ENCODE peak calls at places on chromosomes 12 and 14, in four cellular contexts. A is HL-60, N is IMR-90, Q is GM23338. M is an unnamed sample.

GRCh38 chr12:122895757-122896636 is at the start of gene VPS37B:
- DNase-seq in A (peak; percentile 72), Q (peak; percentile 85), N (peak; percentile 90), M (peak; percentile 90)

GRCh38 chr12:62656576-62657362 is 190.1 kb downstream of the MON2 start:
- DNase-seq in N (no peak), Q (peak; percentile 68), A (no peak), M (no peak)

GRCh38 chr14:60553855-60554254 is 44.9 kb downstream of the SIX6 start:
- DNase-seq in Q (no peak), N (no peak), A (no peak), M (no peak)

GRCh38 chr12:26571539-26571938 is 261.5 kb downstream of the ITPR2 start:
- DNase-seq in Q (no peak), A (no peak), N (no peak), M (no peak)

GRCh38 chr14:24232645-24233537 is at the start of gene GMPR2:
- DNase-seq in Q (peak; percentile 94), N (no peak), A (no peak), M (no peak)

GRCh38 chr12:57632369-57632897 is 568 bp downstream of the B4GALNT1 start:
- DNase-seq in Q (peak; percentile 60), A (no peak), N (no peak), M (peak; percentile 71)

GRCh38 chr12:52331833-52332232 is 10.6 kb upstream of the KRT83 start:
- DNase-seq in A (no peak), N (no peak), Q (no peak), M (no peak)

GRCh38 chr14:93975791-93976476 is 436 bp downstream of the ASB2 start:
- DNase-seq in Q (no peak), A (no peak), N (no peak), M (no peak)

GRCh38 chr14:68691031-68691864 is 101.6 kb downstream of the ZFP36L1 start:
- DNase-seq in N (no peak), Q (peak; percentile 61), A (no peak), M (peak; percentile 83)

GRCh38 chr12:132726386-132726785 is 15.7 kb downstream of the PGAM5 start:
- DNase-seq in Q (no peak), A (no peak), N (no peak), M (no peak)

GRCh38 chr14:104351849-104352492 is 213.6 kb downstream of the KIF26A start:
- DNase-seq in A (no peak), Q (no peak), N (no peak), M (no peak)

GRCh38 chr12:120814903-120815429 is 89.2 kb downstream of the SPPL3 start:
- DNase-seq in N (no peak), A (no peak), Q (no peak), M (no peak)

GRCh38 chr12:118190266-118190665 is 54.3 kb downstream of the PEBP1 start:
- DNase-seq in A (no peak), Q (peak; percentile 10), N (peak; percentile 30), M (no peak)

GRCh38 chr12:1692221-1692620 is 1.4 kb downstream of the ADIPOR2 start:
- DNase-seq in N (no peak), Q (no peak), A (no peak), M (no peak)

GRCh38 chr12:126483145-126484068 is 1418.2 kb downstream of the AACS start:
- DNase-seq in N (no peak), A (no peak), Q (no peak), M (no peak)

GRCh38 chr14:104841730-104842129 is 23.3 kb upstream of the CEP170B start:
- DNase-seq in Q (no peak), A (no peak), N (no peak), M (no peak)

GRCh38 chr12:46442239-46442638 is 69.7 kb upstream of the SLC38A2 start:
- DNase-seq in A (no peak), Q (no peak), N (peak; percentile 82), M (no peak)

GRCh38 chr14:64671591-64671990 is 32.6 kb upstream of the PLEKHG3 start:
- DNase-seq in N (peak; percentile 77), Q (peak; percentile 85), A (peak; percentile 31), M (no peak)

GRCh38 chr12:47082283-47082962 is 2.7 kb upstream of the AMIGO2 start:
- DNase-seq in N (no peak), A (no peak), Q (no peak), M (no peak)

GRCh38 chr14:69606258-69606657 is 5.1 kb upstream of the SUSD6 start:
- DNase-seq in Q (no peak), N (no peak), A (no peak), M (no peak)

GRCh38 chr12:16788888-16789790 is 183.2 kb upstream of the LMO3 start:
- DNase-seq in Q (peak; percentile 55), A (no peak), N (no peak), M (no peak)

GRCh38 chr14:97458302-97459137 is 661.3 kb downstream of the VRK1 start:
- DNase-seq in A (no peak), Q (peak; percentile 83), N (no peak), M (no peak)

DNA sequence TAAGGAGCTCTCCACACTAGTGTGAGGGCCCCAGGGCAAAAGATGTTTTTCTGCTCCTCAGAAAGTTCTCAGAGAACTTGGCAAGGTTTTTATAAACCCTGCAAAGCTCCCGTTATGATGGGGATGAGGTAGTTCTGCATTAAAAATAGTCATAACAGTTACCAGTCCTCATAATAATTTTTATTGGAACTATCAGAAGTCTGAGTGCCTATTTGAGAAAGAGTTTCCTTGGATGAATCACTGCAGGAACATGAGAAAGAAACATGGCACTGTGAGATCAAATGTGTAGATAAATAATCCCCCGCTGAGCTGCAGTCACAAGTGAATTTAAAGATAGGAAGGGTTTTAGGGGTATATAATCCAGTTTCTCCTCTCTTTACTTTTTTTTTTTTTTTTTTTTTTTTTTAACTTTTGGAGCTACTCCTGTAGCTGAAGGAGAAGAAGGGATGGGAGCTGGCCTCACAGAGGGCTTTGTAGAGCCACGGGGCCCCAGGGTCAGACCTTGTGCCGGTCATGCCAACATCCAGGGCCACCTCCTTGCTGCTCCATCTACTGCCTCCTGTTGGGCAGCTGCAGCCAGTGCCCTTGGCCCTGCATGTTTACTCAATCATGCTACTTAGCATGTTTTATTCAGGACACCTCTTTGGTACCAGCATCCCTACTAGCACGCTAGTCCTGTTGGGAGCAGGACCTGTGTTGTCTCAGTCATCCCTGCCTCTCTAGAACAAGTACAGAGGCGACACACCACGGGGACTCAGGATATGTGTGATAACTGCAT is 39.5 kb downstream of the EVL start:
- DNase-seq in N (peak; percentile 72), Q (peak; percentile 19), A (no peak), M (no peak)
- TF ChIP-seq CTCF in N (no peak), Q (peak; percentile 52), A (no peak), M (peak; percentile 24)

GRCh38 chr12:79517363-79517762 is 173.4 kb downstream of the PAWR start:
- DNase-seq in Q (no peak), N (no peak), A (no peak), M (no peak)

GRCh38 chr12:79515526-79515935 is 175.2 kb downstream of the PAWR start:
- DNase-seq in Q (no peak), A (no peak), N (no peak), M (no peak)

GRCh38 chr12:79512068-79512467 is 178.7 kb downstream of the PAWR start:
- DNase-seq in N (no peak), Q (peak; percentile 89), A (no peak), M (no peak)

GRCh38 chr12:79514730-79515525 is 175.8 kb downstream of the PAWR start:
- DNase-seq in N (peak; percentile 35), A (no peak), Q (no peak), M (no peak)
- TF ChIP-seq CTCF in N (no peak), A (no peak), Q (no peak), M (no peak)

DNA sequence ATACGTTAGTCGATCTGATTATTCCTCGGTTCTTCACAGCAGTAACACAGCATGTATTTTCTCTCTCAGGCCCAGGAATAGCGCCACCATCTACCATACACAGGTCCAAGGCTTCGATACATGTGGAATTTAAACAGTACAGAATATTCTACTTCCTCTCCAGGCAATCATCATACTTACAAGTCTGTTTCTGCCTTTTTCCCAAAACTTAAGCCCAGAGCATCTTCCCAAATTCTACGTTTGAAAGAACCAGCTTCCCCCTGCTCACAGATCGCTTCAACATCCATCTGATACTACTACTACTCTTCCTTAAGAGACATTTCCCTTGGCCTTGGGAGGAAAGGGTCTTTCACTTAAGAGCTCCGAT is 626 bp downstream of the TXNDC16 start:
- DNase-seq in Q (no peak), A (peak; percentile 31), N (peak; percentile 39), M (no peak)
- TF ChIP-seq CTCF in Q (peak; percentile 28), A (peak; percentile 33), N (peak; percentile 32), M (peak; percentile 41)

GRCh38 chr12:10175849-10176641 is 2.8 kb upstream of the TMEM52B start:
- DNase-seq in A (no peak), N (no peak), Q (no peak), M (no peak)
- TF ChIP-seq CTCF in A (no peak), N (no peak), Q (peak; percentile 19), M (no peak)

GRCh38 chr12:50212071-50212467 is 44.9 kb upstream of the CERS5 start:
- DNase-seq in Q (no peak), A (no peak), N (no peak), M (no peak)

GRCh38 chr12:50214018-50214417 is 46.8 kb upstream of the CERS5 start:
- DNase-seq in A (no peak), Q (no peak), N (no peak), M (no peak)

GRCh38 chr12:50215033-50215432 is 47.9 kb upstream of the CERS5 start:
- DNase-seq in N (peak; percentile 39), Q (no peak), A (no peak), M (no peak)

GRCh38 chr12:50213439-50213838 is 46.3 kb upstream of the CERS5 start:
- DNase-seq in Q (no peak), A (no peak), N (no peak), M (no peak)

DNA sequence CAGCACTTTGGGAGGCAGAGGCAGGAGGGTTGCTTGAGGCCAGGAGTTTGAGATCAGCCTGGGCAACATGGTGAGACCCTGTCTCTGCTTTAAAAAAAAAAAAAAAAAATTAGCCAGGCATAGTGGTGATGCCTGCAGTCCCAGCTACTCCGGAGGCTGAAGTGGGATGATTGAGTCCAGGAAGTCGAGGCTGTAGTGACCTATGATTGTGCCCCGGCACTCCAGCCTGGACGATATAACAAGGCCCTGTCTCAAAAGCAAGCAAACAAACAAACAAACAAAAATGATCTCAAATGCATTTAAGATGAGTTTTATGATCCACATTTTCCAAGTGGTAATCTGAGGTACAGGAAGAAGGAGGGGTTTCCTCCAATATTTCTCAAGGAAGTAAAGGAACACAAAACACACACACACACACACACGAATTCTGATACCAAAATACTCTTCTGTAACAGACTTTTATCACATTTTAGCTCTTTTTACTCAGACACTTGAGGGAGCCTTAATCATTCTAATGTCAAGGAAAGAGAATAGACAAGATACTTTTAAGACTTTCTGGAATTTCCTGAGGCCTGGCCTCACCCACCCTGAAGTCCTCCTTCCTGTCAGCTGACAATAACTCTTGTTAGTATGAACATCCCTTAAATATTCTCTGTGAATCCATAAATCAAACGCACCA is 44.4 kb upstream of the CERS5 start:
- DNase-seq in N (no peak), Q (no peak), A (no peak), M (no peak)
- TF ChIP-seq CTCF in N (no peak), Q (no peak), A (no peak), M (no peak)